ENCODE peak calls at places on chromosomes 4 and X, in nine cellular contexts. F is ureter; N is T-helper 2 cell; G is GM12864; L is NCI-H1092; U is activated CD4-positive, alpha-beta T cell treated with anti-CD3 and anti-CD28 coated beads for 1 hour; S is nephron progenitor cell; R is ovary; Y is posterior vena cava. Q is an unnamed sample.

GRCh38 chr4:85448880-85449763 is 25.8 kb upstream of the ARHGAP24 start:
- DNase-seq in F (no peak), U (no peak), L (no peak), R (no peak), Y (no peak), N (no peak), S (no peak), G (peak), Q (no peak)

GRCh38 chr4:137677851-137678250 is 145.6 kb upstream of the PCDH18 start:
- DNase-seq in Y (no peak), N (no peak), U (no peak), S (no peak), G (no peak), F (no peak), R (no peak), L (no peak), Q (no peak)

GRCh38 chr4:21869978-21870745 is 78.4 kb downstream of the KCNIP4 start:
- DNase-seq in U (no peak), G (no peak), S (no peak), F (no peak), Y (no peak), L (no peak), N (no peak), R (no peak), Q (no peak)

GRCh38 chrX:18410038-18410437 is 15.4 kb upstream of the CDKL5 start:
- DNase-seq in R (no peak), N (no peak), F (no peak), L (no peak), G (no peak), Y (no peak), U (no peak), S (no peak), Q (no peak)

GRCh38 chrX:127038065-127038464 is 218.5 kb downstream of the PRR32 start:
- DNase-seq in G (no peak), S (no peak), F (no peak), U (no peak), L (no peak), N (no peak), R (no peak), Y (no peak), Q (no peak)

GRCh38 chr4:18934197-18934596 is 912.6 kb upstream of the LCORL start:
- DNase-seq in L (peak), Y (no peak), N (no peak), F (no peak), G (no peak), S (no peak), U (no peak), R (no peak), Q (no peak)

GRCh38 chrX:117645639-117646038 is 471.0 kb downstream of the KLHL13 start:
- DNase-seq in L (no peak), G (no peak), U (no peak), Y (no peak), R (no peak), N (no peak), F (no peak), S (no peak), Q (no peak)

GRCh38 chr4:79652232-79652631 is 244.2 kb upstream of the GK2 start:
- DNase-seq in R (no peak), S (no peak), U (no peak), Y (no peak), L (no peak), G (no peak), F (no peak), N (no peak), Q (no peak)

GRCh38 chr4:153151535-153152452 is 52.4 kb upstream of the TRIM2 start:
- DNase-seq in F (peak), R (peak), Y (no peak), U (no peak), N (peak), G (no peak), S (peak), L (peak), Q (no peak)

GRCh38 chr4:78058591-78059523 is 1.7 kb downstream of the FRAS1 start:
- DNase-seq in Y (peak), U (no peak), S (peak), R (no peak), G (no peak), L (peak), N (no peak), F (peak), Q (no peak)

GRCh38 chr4:80220711-80221110 is 23.4 kb downstream of the PRDM8 start:
- DNase-seq in R (no peak), F (no peak), N (no peak), S (no peak), U (no peak), G (no peak), L (no peak), Y (no peak), Q (no peak)

GRCh38 chrX:140949231-140949630 is 53.2 kb upstream of the SPANXB1 start:
- DNase-seq in F (no peak), U (no peak), L (no peak), N (no peak), R (no peak), G (no peak), S (no peak), Y (no peak), Q (no peak)

GRCh38 chrX:40176979-40177430 is 79.2 kb upstream of the BCOR start:
- DNase-seq in G (no peak), U (no peak), N (no peak), Y (peak), S (no peak), L (no peak), R (peak), F (peak), Q (no peak)

GRCh38 chr4:86896596-86896995 is 4.4 kb upstream of the C4orf36 start:
- DNase-seq in S (no peak), F (no peak), Y (no peak), U (no peak), G (no peak), N (no peak), R (no peak), L (no peak), Q (no peak)

GRCh38 chr4:12179264-12179616 is 750.5 kb upstream of the HS3ST1 start:
- DNase-seq in S (no peak), N (no peak), Y (no peak), U (no peak), L (no peak), F (no peak), R (peak), G (no peak), Q (no peak)